ENCODE peak calls at places on chromosome 18, in six cellular contexts. N is IMR-90, V is neuronal stem cell, Y is H1, M is H9, T is mesendoderm. P is an unnamed sample.

GRCh38 chr18:27223570-27224340 is 38.6 kb upstream of the CHST9 start:
- DNase-seq in Y (no peak), N (no peak), V (no peak), T (peak; percentile 90), M (peak; percentile 69), P (no peak)

GRCh38 chr18:69365658-69366057 is 35.0 kb upstream of the DOK6 start:
- DNase-seq in T (peak; percentile 66), M (peak; percentile 46), Y (no peak), V (no peak), N (no peak), P (no peak)

GRCh38 chr18:63339920-63340484 is 20.4 kb upstream of the BCL2 start:
- DNase-seq in Y (no peak), M (peak; percentile 51), V (peak; percentile 59), N (peak; percentile 41), T (peak; percentile 63), P (peak; percentile 49)

GRCh38 chr18:69659142-69659651 is 258.5 kb downstream of the DOK6 start:
- DNase-seq in Y (no peak), M (no peak), V (no peak), T (no peak), N (no peak), P (no peak)

GRCh38 chr18:45274026-45274425 is 341.2 kb upstream of the SLC14A2 start:
- DNase-seq in N (no peak), V (no peak), M (no peak), T (no peak), Y (no peak), P (no peak)

GRCh38 chr18:69948919-69949537 is 1.4 kb upstream of the CD226 start:
- DNase-seq in T (peak; percentile 15), Y (no peak), V (no peak), M (no peak), N (peak; percentile 57), P (no peak)

GRCh38 chr18:58359226-58360019 is 269.5 kb downstream of the ALPK2 start:
- DNase-seq in M (no peak), V (no peak), Y (no peak), T (no peak), N (peak; percentile 33), P (peak; percentile 50)

GRCh38 chr18:60130289-60130688 is 230.5 kb downstream of the PMAIP1 start:
- DNase-seq in M (no peak), N (no peak), Y (no peak), V (no peak), T (no peak), P (no peak)

GRCh38 chr18:69216390-69216789 is 184.3 kb upstream of the DOK6 start:
- DNase-seq in V (no peak), N (no peak), T (no peak), M (no peak), Y (no peak), P (no peak)

GRCh38 chr18:69328086-69328485 is 72.6 kb upstream of the DOK6 start:
- DNase-seq in T (no peak), M (no peak), V (no peak), N (no peak), Y (no peak), P (no peak)

GRCh38 chr18:4748975-4749374 is 293.9 kb upstream of the DLGAP1 start:
- DNase-seq in M (no peak), Y (no peak), N (no peak), V (no peak), T (no peak), P (no peak)

GRCh38 chr18:62755946-62756345 is 40.6 kb downstream of the PHLPP1 start:
- DNase-seq in V (no peak), M (no peak), Y (no peak), T (no peak), N (no peak), P (no peak)

GRCh38 chr18:58496937-58497336 is 132.0 kb downstream of the ALPK2 start:
- DNase-seq in T (peak; percentile 66), Y (no peak), M (peak; percentile 68), V (no peak), N (no peak), P (no peak)

GRCh38 chr18:63099848-63100625 is 219.5 kb downstream of the BCL2 start:
- DNase-seq in Y (no peak), M (no peak), N (no peak), V (no peak), T (peak; percentile 37), P (no peak)

GRCh38 chr18:63779386-63779785 is 4.2 kb downstream of the SERPINB7 start:
- DNase-seq in V (no peak), Y (no peak), N (no peak), M (no peak), T (no peak), P (no peak)

GRCh38 chr18:58223717-58224424 is 179.8 kb downstream of the NEDD4L start:
- DNase-seq in V (no peak), T (peak; percentile 51), M (no peak), N (peak; percentile 96), Y (no peak), P (peak; percentile 96)

GRCh38 chr18:57806891-57807280 is 3.8 kb upstream of the ATP8B1 start:
- DNase-seq in M (no peak), Y (no peak), N (peak; percentile 89), T (no peak), V (no peak), P (peak; percentile 59)

GRCh38 chr18:35818353-35818667 is 154.2 kb upstream of the RMP24 start:
- DNase-seq in T (no peak), Y (no peak), N (no peak), M (no peak), V (no peak), P (no peak)

GRCh38 chr18:23529597-23529996 is 26.3 kb downstream of the RMC1 start:
- DNase-seq in T (peak; percentile 83), M (no peak), Y (no peak), N (peak; percentile 62), V (no peak), P (peak; percentile 67)

GRCh38 chr18:58216071-58216471 is 172.0 kb downstream of the NEDD4L start:
- DNase-seq in M (peak; percentile 77), T (peak; percentile 94), Y (peak; percentile 46), V (no peak), N (no peak), P (peak; percentile 54)

GRCh38 chr18:44673256-44673950 is 7.3 kb upstream of the SETBP1 start:
- DNase-seq in N (no peak), M (no peak), T (peak; percentile 52), V (peak; percentile 21), Y (no peak), P (no peak)

GRCh38 chr18:28175930-28176673 is 828 bp downstream of the CDH2 start:
- DNase-seq in Y (no peak), M (peak; percentile 43), V (peak; percentile 30), N (peak; percentile 27), T (peak; percentile 54), P (peak; percentile 53)

GRCh38 chr18:52670903-52671302 is 330.9 kb downstream of the DCC start:
- DNase-seq in V (no peak), T (peak; percentile 26), N (peak; percentile 5), M (no peak), Y (no peak), P (no peak)

GRCh38 chr18:74289946-74290478 is 1.8 kb downstream of the CYB5A start:
- DNase-seq in V (no peak), M (no peak), Y (no peak), N (no peak), T (no peak), P (no peak)
- H3K4ac ChIP-seq in V (no peak overlapping the region), M (no peak overlapping the region), Y (no peak overlapping the region), N (no peak overlapping the region), T (no peak overlapping the region), P (no peak overlapping the region)

GRCh38 chr18:9712606-9713005 is 4.5 kb downstream of the RAB31 start:
- DNase-seq in Y (no peak), T (peak; percentile 26), M (no peak), N (no peak), V (no peak), P (peak; percentile 67)

GRCh38 chr18:9711361-9712129 is 3.4 kb downstream of the RAB31 start:
- DNase-seq in V (no peak), M (no peak), N (no peak), Y (no peak), T (no peak), P (no peak)

GRCh38 chr18:9714832-9715343 is 6.8 kb downstream of the RAB31 start:
- DNase-seq in N (no peak), T (no peak), V (no peak), M (no peak), Y (no peak), P (no peak)

GRCh38 chr18:9710037-9710436 is 1.9 kb downstream of the RAB31 start:
- DNase-seq in V (no peak), T (peak; percentile 48), Y (no peak), N (no peak), M (no peak), P (no peak)

GRCh38 chr18:9712130-9712577 is 4.1 kb downstream of the RAB31 start:
- DNase-seq in M (no peak), Y (no peak), V (no peak), N (no peak), T (peak; percentile 32), P (no peak)
- H3K4ac ChIP-seq in M (no peak overlapping the region), Y (no peak overlapping the region), V (no peak overlapping the region), N (no peak overlapping the region), T (no peak overlapping the region), P (no peak overlapping the region)

GRCh38 chr18:48947583-48947982 is 3.2 kb downstream of the SMAD7 start:
- DNase-seq in N (no peak), V (no peak), M (peak; percentile 22), Y (no peak), T (no peak), P (peak; percentile 22)

GRCh38 chr18:48948112-48949050 is 2.4 kb downstream of the SMAD7 start:
- DNase-seq in N (peak; percentile 86), Y (no peak), M (peak; percentile 37), T (peak; percentile 95), V (no peak), P (peak; percentile 87)

GRCh38 chr18:48946329-48946835 is 4.4 kb downstream of the SMAD7 start:
- DNase-seq in Y (no peak), M (no peak), N (peak; percentile 81), V (no peak), T (no peak), P (peak; percentile 83)

GRCh38 chr18:48945953-48946217 is 4.9 kb downstream of the SMAD7 start:
- DNase-seq in M (no peak), V (no peak), N (no peak), T (no peak), Y (no peak), P (no peak)

GRCh38 chr18:48947102-48947501 is 3.7 kb downstream of the SMAD7 start:
- DNase-seq in T (no peak), Y (no peak), N (no peak), V (no peak), M (no peak), P (peak; percentile 23)
- H3K4ac ChIP-seq in T (no peak overlapping the region), Y (no peak overlapping the region), N (peak overlapping the region; percentile 66), V (no peak overlapping the region), M (no peak overlapping the region), P (no peak overlapping the region)

DNA sequence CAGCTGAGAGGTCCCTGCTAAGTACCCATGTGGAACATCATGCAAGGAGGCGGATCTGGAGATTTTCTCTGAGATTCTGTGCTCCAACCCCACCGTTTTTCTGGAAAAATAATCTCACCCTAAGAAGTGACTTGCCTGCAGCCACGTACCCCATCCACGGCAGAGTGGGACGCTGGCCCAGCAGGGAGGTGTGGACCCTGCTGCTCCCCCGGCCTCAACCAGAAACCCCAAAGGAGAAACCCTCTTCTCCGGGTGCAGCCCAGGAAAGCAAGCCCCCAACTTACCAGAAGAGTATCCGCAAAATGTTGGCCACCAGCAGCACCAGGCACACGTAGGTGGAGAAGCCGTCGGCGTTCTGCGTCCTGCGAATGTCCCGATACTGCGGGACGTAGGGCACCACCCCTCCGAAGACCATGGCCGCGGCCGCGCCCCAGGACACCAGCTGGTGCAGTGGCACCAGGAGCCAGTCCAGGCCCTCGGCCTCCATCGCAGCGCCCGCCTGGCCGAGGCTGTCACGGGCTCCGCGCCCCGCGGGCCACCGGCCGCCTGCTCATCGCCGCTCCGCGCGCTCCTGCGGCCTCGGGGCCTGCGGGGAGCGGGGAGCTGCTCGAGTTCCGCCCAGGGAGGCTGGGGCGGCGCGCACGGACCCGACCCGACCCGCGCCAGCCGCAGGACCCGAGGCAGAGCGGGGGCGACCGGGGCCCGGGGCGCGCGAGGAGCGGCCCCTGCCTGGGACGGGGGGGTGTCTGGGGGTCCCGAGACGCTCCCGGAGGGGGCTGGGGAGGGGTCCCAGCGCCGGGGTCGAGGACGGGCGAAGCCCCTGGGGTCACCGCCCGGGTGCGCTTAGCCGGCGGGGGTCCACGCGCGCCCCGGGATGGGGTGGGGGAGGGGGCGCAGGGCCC is 762 bp downstream of the SLC66A2 start:
- DNase-seq in M (peak; percentile 42), T (no peak), N (peak; percentile 12), Y (no peak), V (no peak), P (peak; percentile 43)
- H3K4ac ChIP-seq in M (no peak overlapping the region), T (peak overlapping the region; percentile 88), N (peak overlapping the region; percentile 73), Y (no peak overlapping the region), V (no peak overlapping the region), P (peak overlapping the region; percentile 41)